ENCODE peak calls at places on chromosomes 16 and 17, in four cellular contexts. N is GF-D8; B is stimulated activated CD8-positive, alpha-beta memory T cell treated with anti-CD3 and anti-CD28 coated beads, Interleukin-15, amount 100 ng/mL, for 48 hours; Z is HTR-8/SVneo. C is an unnamed sample.

GRCh38 chr17:59330314-59330942 is 1.0 kb upstream of the YPEL2 start:
- DNase-seq in B (no peak), Z (no peak), N (no peak), C (no peak)

GRCh38 chr17:46118969-46119368 is 74.3 kb downstream of the KANSL1 start:
- DNase-seq in N (no peak), B (no peak), Z (no peak), C (no peak)

GRCh38 chr17:35596072-35596471 is 8.9 kb downstream of the AP2B1 start:
- DNase-seq in N (no peak), B (no peak), Z (no peak), C (no peak)

GRCh38 chr16:84481051-84481735 is 23.3 kb downstream of the MEAK7 start:
- DNase-seq in Z (no peak), B (no peak), N (no peak), C (peak; percentile 39)

GRCh38 chr17:44575408-44575807 is 18.1 kb downstream of the FZD2 start:
- DNase-seq in B (no peak), N (no peak), Z (no peak), C (no peak)

GRCh38 chr16:68961778-68962402 is 118.6 kb downstream of the TANGO6 start:
- DNase-seq in N (peak; percentile 94), B (no peak), Z (no peak), C (no peak)

GRCh38 chr17:60641810-60642220 is 35.8 kb upstream of the BCAS3 start:
- DNase-seq in Z (peak; percentile 83), B (peak; percentile 12), N (peak; percentile 40), C (peak; percentile 77)

GRCh38 chr17:52823155-52823554 is 664.6 kb upstream of the CA10 start:
- DNase-seq in Z (no peak), B (no peak), N (no peak), C (no peak)

GRCh38 chr17:72928454-72929136 is 163.9 kb downstream of the SLC39A11 start:
- DNase-seq in Z (no peak), N (no peak), B (no peak), C (no peak)

GRCh38 chr16:55622302-55622701 is 33.5 kb upstream of the SLC6A2 start:
- DNase-seq in N (no peak), B (no peak), Z (no peak), C (no peak)

GRCh38 chr17:33218657-33219298 is 74.3 kb downstream of the ASIC2 start:
- DNase-seq in B (no peak), Z (no peak), N (no peak), C (no peak)

GRCh38 chr16:67028555-67029248 is at the start of gene CBFB:
- DNase-seq in B (peak; percentile 91), Z (peak; percentile 98), N (peak; percentile 77), C (peak; percentile 92)

GRCh38 chr17:43601280-43602050 is 55.3 kb upstream of the ETV4 start:
- DNase-seq in Z (no peak), N (no peak), B (no peak), C (no peak)

GRCh38 chr16:88035292-88035691 is 84.1 kb downstream of the BANP start:
- DNase-seq in N (no peak), B (no peak), Z (no peak), C (no peak)

GRCh38 chr16:86044241-86044671 is 145.3 kb downstream of the IRF8 start:
- DNase-seq in Z (peak; percentile 74), N (no peak), B (no peak), C (peak; percentile 39)

GRCh38 chr17:61314368-61315078 is 85.1 kb upstream of the TBX2 start:
- DNase-seq in N (no peak), B (no peak), Z (no peak), C (no peak)